ENCODE peak calls at places on chromosome 12, in five cellular contexts. Z, D, A, O and J are unnamed samples.

GRCh38 chr12:14961466-14962155 is at the start of gene ARHGDIB:
- DNase-seq in Z (no peak), D (peak; percentile 59), A (peak; percentile 87), O (no peak), J (no peak)

GRCh38 chr12:63821781-63822251 is 22.7 kb upstream of the SRGAP1 start:
- DNase-seq in Z (peak; percentile 20), D (no peak), A (no peak), O (no peak), J (no peak)

GRCh38 chr12:129101404-129101803 is 248.1 kb downstream of the GLT1D1 start:
- DNase-seq in Z (no peak), D (no peak), A (no peak), O (no peak), J (no peak)

GRCh38 chr12:98456583-98457573 is 58.5 kb upstream of the TMPO start:
- DNase-seq in Z (peak; percentile 74), D (peak; percentile 32), A (no peak), O (no peak), J (peak; percentile 46)

GRCh38 chr12:43316506-43316905 is 235.5 kb downstream of the ADAMTS20 start:
- DNase-seq in Z (no peak), D (no peak), A (no peak), O (no peak), J (no peak)

GRCh38 chr12:107749094-107749493 is 11.8 kb downstream of the PRDM4 start:
- DNase-seq in Z (no peak), D (no peak), A (no peak), O (no peak), J (no peak)

GRCh38 chr12:3090238-3091029 is 13.3 kb downstream of the TSPAN9 start:
- DNase-seq in Z (no peak), D (no peak), A (no peak), O (peak; percentile 29), J (no peak)

GRCh38 chr12:77625441-77625840 is 205.3 kb upstream of the NAV3 start:
- DNase-seq in Z (no peak), D (no peak), A (no peak), O (no peak), J (no peak)

GRCh38 chr12:32178341-32179010 is 71.8 kb downstream of the BICD1 start:
- DNase-seq in Z (no peak), D (no peak), A (no peak), O (no peak), J (no peak)

GRCh38 chr12:54282949-54283593 is 2.5 kb downstream of the HNRNPA1 start:
- DNase-seq in Z (no peak), D (peak; percentile 61), A (no peak), O (no peak), J (no peak)

GRCh38 chr12:54411398-54412241 is 7.4 kb downstream of the ITGA5 start:
- DNase-seq in Z (peak; percentile 59), D (peak; percentile 55), A (no peak), O (no peak), J (no peak)

GRCh38 chr12:29782285-29782820 is 1.4 kb downstream of the TMTC1 start:
- DNase-seq in Z (no peak), D (no peak), A (no peak), O (no peak), J (no peak)

GRCh38 chr12:89857652-89858274 is 149.1 kb upstream of the ATP2B1 start:
- DNase-seq in Z (no peak), D (no peak), A (no peak), O (no peak), J (no peak)

GRCh38 chr12:124665516-124665915 is 98.1 kb upstream of the NCOR2 start:
- DNase-seq in Z (no peak), D (no peak), A (no peak), O (no peak), J (no peak)

GRCh38 chr12:130981947-130982346 is 28.2 kb downstream of the ADGRD1 start:
- DNase-seq in Z (no peak), D (no peak), A (no peak), O (no peak), J (no peak)

GRCh38 chr12:19018302-19018980 is 111.1 kb upstream of the PLEKHA5 start:
- DNase-seq in Z (no peak), D (no peak), A (no peak), O (no peak), J (no peak)

GRCh38 chr12:21613931-21614330 is 9.3 kb upstream of the GYS2 start:
- DNase-seq in Z (no peak), D (no peak), A (no peak), O (no peak), J (no peak)

GRCh38 chr12:76272292-76272691 is 75.9 kb downstream of the BBS10 start:
- DNase-seq in Z (no peak), D (no peak), A (no peak), O (peak; percentile 3), J (no peak)
- TF ChIP-seq ATF2 in Z (no peak), D (no peak), A (no peak), O (no peak), J (no peak)

DNA sequence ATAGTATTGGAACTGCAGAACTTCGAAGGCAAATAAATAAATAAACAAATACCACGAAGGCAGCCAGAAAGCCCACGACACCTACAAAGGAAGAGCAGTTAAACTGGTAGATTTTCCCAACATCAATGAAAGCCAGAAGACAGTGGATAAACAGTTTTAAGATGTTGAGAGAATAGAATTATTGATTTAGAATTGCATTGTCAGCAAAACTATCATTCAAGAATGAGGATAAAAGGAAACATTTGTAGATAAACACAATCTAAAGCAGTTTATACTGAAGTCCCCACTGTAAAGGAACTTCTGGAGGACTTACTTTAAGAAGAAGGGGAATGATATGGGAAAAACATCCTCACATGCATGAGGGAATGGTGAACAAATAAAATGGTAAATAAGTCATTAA is 29.5 kb downstream of the CACNA2D4 start:
- DNase-seq in Z (no peak), D (no peak), A (no peak), O (no peak), J (no peak)
- TF ChIP-seq ATF2 in Z (no peak), D (no peak), A (no peak), O (no peak), J (no peak)

GRCh38 chr12:968561-968960 is 19.1 kb upstream of the RAD52 start:
- DNase-seq in Z (no peak), D (no peak), A (no peak), O (no peak), J (no peak)
- TF ChIP-seq ATF2 in Z (no peak), D (no peak), A (no peak), O (no peak), J (no peak)

DNA sequence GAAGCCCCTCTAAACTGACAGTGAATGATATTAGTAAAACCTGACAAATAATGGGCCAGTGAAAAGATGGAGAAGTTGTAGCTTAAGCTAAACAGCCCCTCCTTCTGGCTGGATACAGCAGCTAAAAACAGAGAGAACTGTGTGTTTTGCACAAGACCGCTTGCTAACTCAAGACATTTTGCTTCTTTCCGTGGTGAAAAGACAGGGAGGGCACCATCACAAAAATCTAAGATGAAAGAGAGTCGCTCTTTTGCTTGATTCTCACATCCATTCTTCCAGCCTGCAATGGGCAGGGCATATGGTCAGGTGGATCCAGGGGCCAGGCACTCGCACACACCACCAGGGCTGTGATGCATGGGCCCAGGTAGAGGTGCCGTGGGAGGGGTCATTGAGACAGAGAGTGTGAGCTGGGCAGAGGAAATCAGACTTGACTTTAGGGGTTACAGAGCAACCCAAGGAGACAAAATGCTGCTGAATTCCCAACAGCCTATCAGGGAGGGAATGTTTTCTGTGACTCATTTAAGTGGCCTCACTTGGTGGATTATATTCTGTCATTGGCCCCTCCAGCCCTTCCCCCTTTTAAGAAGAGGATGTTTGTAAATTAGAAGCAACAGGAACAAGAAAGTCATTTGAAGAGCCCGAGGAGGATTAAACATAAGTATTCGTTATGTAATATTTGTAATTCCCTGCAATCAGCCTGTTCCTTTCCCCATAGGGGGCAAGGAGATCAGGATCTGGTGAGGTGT is 12.2 kb downstream of the EMP1 start:
- DNase-seq in Z (no peak), D (peak; percentile 5), A (no peak), O (no peak), J (no peak)
- TF ChIP-seq ATF2 in Z (no peak), D (no peak), A (no peak), O (no peak), J (no peak)

GRCh38 chr12:105334568-105334967 is 4.1 kb downstream of the C12orf75 start:
- DNase-seq in Z (no peak), D (no peak), A (no peak), O (no peak), J (no peak)
- TF ChIP-seq ATF2 in Z (no peak), D (no peak), A (no peak), O (no peak), J (no peak)

DNA sequence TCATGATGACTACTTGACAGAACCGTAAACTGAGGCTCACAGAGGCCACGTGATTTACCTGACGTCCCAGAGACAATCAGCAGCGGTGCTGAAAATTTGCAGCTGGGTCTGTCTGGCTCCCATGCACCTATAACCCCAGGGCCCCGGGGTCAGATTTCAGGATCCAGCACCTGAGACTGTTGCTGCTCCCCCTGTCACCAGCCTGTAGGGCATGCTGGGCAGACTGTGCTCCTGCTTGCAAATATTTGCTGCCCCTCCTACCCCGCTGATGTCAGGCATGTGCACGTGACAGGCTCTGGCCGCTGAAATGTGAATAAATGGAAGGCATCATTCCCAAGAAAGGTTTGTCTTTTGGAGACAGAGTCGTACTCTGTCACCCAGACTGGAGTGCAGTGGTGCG is 6.0 kb downstream of the MMAB start:
- DNase-seq in Z (no peak), D (no peak), A (no peak), O (no peak), J (no peak)
- TF ChIP-seq ATF2 in Z (no peak), D (no peak), A (no peak), O (no peak), J (no peak)

GRCh38 chr12:70732287-70732686 is 95.1 kb upstream of the PTPRB start:
- DNase-seq in Z (no peak), D (no peak), A (no peak), O (no peak), J (no peak)

GRCh38 chr12:70730675-70731180 is 93.5 kb upstream of the PTPRB start:
- DNase-seq in Z (no peak), D (no peak), A (no peak), O (no peak), J (no peak)

GRCh38 chr12:70736775-70737174 is 99.5 kb upstream of the PTPRB start:
- DNase-seq in Z (no peak), D (no peak), A (no peak), O (no peak), J (no peak)

DNA sequence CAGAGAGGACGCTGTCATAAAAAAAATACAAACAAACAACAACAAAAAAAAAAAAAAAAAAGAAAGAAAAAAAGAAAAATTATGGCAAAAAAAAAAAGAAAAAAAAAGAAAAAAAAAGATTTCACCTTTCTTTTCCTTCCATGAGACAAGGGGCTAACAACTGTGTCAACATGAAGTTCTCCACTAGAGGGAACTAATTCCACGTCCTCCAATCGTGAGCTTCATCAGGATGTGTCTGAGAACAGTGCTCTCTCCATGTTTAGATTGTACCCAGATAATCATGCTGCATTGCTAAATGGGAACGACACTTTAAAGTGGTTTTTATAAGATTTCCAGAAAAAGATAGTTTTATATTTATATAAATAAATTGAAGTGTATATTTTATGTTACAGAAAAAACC is 96.2 kb upstream of the PTPRB start:
- DNase-seq in Z (no peak), D (peak; percentile 79), A (peak; percentile 5), O (peak; percentile 63), J (no peak)
- TF ChIP-seq ATF2 in Z (no peak), D (no peak), A (no peak), O (no peak), J (no peak)